ENCODE peak calls at places on chromosomes 5 and 9, in four cellular contexts. M is thoracic aorta; N is Caco-2; H is CD8-positive, alpha-beta T cell. Q is an unnamed sample. For H3K4me1, the result is how much of the 10 kb centered on the place peaks cover.

GRCh38 chr5:133287500-133287899 is 235.7 kb downstream of the HSPA4 start:
- DNase-seq in M (no peak), N (peak), H (peak), Q (no peak)

GRCh38 chr5:68285857-68286611 is 70.5 kb downstream of the PIK3R1 start:
- DNase-seq in N (peak), M (no peak), H (no peak), Q (peak)

GRCh38 chr5:35881758-35882157 is 25.1 kb downstream of the IL7R start:
- DNase-seq in M (no peak), H (no peak), N (no peak), Q (no peak)

GRCh38 chr5:72353046-72353445 is 32.9 kb downstream of the PTCD2 start:
- DNase-seq in H (no peak), M (no peak), N (no peak), Q (no peak)

GRCh38 chr5:138722518-138722917 is 30.7 kb upstream of the CTNNA1 start:
- DNase-seq in N (peak), M (no peak), H (no peak), Q (no peak)

GRCh38 chr9:136517012-136517743 is 28.7 kb downstream of the NOTCH1 start:
- DNase-seq in H (no peak), M (no peak), N (no peak), Q (no peak)

GRCh38 chr9:114906922-114907571 is 23.3 kb downstream of the TNFSF8 start:
- DNase-seq in M (no peak), H (peak), N (peak), Q (no peak)

GRCh38 chr5:96067902-96068614 is 106.4 kb upstream of the ELL2 start:
- DNase-seq in M (no peak), N (peak), H (no peak), Q (no peak)

GRCh38 chr5:133932441-133933168 is 35.8 kb downstream of the C5orf15 start:
- DNase-seq in N (no peak), H (no peak), M (no peak), Q (no peak)

GRCh38 chr5:61330879-61331406 is 1.1 kb upstream of the ZSWIM6 start:
- DNase-seq in N (peak), H (peak), M (no peak), Q (no peak)

GRCh38 chr5:61329729-61330128 is 2.3 kb upstream of the ZSWIM6 start:
- DNase-seq in H (no peak), N (no peak), M (no peak), Q (no peak)

GRCh38 chr5:61328791-61329617 is 3.1 kb upstream of the ZSWIM6 start:
- DNase-seq in H (no peak), N (no peak), M (no peak), Q (no peak)

GRCh38 chr5:61330341-61330878 is 1.6 kb upstream of the ZSWIM6 start:
- DNase-seq in M (no peak), N (no peak), H (no peak), Q (peak)

DNA sequence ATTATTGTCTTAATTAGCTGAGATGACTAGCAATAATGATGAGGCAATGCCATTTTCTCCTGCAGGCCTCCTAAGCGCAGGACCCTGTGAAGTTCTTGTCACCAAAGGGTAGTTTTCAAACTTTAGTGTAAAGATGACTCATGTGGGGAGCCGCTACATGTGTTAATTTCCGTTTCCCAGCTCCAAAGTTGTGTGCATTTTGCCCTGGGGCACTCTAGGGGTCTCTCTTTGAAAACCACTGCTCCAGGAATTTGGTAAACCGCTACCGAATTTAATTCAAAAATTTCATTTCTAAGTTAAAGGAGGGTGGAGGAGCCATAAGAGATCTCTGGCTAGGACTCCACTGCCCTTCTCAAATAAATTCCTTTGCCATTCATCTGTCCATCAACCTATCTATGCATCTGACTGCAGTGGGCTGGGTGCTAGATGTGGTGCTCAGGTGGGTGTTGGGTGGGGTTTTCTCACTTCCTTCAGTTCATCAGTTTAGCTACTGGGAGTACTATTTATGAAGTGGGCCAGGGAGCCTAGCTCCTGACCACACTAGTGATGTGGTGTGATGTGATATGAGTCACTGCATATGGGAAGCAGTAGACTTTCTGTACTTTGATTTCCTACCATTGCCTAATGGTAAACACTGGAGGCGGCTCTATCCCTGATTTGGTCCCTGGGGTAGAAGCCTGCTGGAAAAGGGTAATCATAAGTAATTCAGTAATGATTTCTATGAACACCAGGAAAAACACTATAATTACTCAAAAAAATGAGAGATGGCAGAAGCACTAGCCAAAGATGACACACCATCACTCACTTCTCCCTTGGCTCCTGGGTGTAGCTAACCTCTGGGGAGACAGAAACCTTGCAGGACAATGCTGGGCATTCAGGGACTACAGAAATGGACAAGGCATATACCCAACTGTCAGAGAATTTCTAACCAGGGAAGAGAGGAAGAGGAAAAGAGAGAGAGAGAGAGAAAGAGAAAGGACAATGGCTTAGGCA is 4.0 kb upstream of the ZSWIM6 start:
- DNase-seq in N (no peak), H (peak), M (no peak), Q (no peak)
- H3K4me3 ChIP-seq in N (no peak), H (no peak), M (no peak), Q (no peak)

GRCh38 chr9:21564186-21564585 is 82.1 kb upstream of the IFNE start:
- DNase-seq in H (no peak), M (no peak), N (no peak), Q (no peak)
- H3K4me1 ChIP-seq in H (under half), M (under half), N (under half), Q (under half)

GRCh38 chr5:176851871-176852270 is 41.5 kb downstream of the UNC5A start:
- DNase-seq in M (no peak), H (no peak), N (no peak), Q (no peak)

GRCh38 chr5:176855598-176855997 is 43.5 kb downstream of the HK3 start:
- DNase-seq in M (no peak), N (no peak), H (no peak), Q (no peak)

GRCh38 chr5:176850371-176851245 is 40.2 kb downstream of the UNC5A start:
- DNase-seq in N (no peak), H (no peak), M (no peak), Q (no peak)

GRCh38 chr5:176851380-176851779 is 41.0 kb downstream of the UNC5A start:
- DNase-seq in M (no peak), N (no peak), H (no peak), Q (no peak)

DNA sequence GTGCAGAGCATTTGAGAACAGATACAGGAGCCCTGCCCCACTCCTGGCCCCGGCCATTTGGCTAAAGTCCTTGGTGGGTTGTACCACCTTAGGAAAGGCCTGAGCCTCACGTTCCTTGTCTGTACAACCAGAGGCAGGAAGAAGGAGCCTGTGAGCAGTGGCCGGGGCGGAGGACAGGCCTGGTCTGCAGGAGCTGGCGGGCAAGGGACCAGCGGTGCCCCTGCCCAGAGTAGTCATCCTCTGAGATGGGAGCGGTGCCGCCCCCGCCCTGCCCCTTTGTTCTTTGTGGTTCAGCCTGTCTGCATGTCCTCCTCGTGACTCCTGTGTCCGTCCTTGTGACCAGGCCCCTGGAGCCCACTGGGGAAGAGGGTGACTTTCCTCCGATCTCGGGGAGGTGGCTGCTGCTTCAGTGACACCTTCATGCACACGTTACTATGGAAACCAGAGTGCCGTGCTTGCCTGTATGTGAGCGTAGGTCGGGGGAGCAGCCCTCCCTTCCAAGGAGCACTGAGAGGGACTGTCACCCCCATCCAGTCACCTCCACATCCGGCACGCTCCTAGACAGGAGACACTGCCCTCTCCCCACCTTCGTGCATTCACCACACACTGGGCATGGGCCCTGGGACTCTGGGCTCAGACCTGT is 42.9 kb downstream of the UNC5A start:
- DNase-seq in M (no peak), H (no peak), N (no peak), Q (no peak)
- H3K4me3 ChIP-seq in M (no peak), H (no peak), N (no peak), Q (no peak)

DNA sequence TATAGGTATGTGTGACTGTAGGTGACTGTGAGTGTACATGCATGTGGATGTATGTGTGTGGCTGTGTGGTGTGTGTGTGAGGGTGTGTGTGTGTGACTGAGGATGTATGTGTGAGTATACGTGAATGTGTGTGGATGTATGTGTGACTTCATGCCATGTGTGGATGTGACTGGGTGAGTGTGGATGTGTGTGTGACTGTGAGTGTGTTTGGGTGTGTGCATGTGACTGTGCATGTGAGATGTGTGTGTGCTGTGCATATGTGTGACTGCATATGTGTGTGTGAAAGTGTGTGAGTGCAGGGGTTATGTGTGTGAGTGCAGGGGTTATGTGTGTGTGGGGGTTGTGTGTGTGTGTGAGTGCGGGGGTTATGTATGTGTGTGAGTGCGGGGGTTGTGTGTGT is 42.3 kb downstream of the RXRA start:
- DNase-seq in M (no peak), H (no peak), N (no peak), Q (no peak)
- H3K4me1 ChIP-seq in M (half or more), H (under half), N (under half), Q (under half)

Q was measured in HAP-1.